ENCODE peak calls at places on chromosomes 11 and 22, in six cellular contexts. J, C, I, R, O and X are unnamed samples.

GRCh38 chr11:133900176-133901105 is 55.1 kb upstream of the SPATA19 start:
- DNase-seq in J (no peak), C (peak), I (no peak), R (no peak), O (no peak), X (no peak)

GRCh38 chr11:22878604-22879003 is 18.3 kb upstream of the CCDC179 start:
- DNase-seq in J (no peak), C (no peak), I (no peak), R (no peak), O (no peak), X (no peak)

GRCh38 chr11:34706709-34707461 is 86.0 kb downstream of the EHF start:
- DNase-seq in J (no peak), C (no peak), I (no peak), R (no peak), O (no peak), X (no peak)

GRCh38 chr22:36330655-36331305 is 57.0 kb downstream of the MYH9 start:
- DNase-seq in J (peak), C (no peak), I (peak), R (peak), O (no peak), X (no peak)

GRCh38 chr22:42725606-42726355 is 5.1 kb upstream of the A4GALT start:
- DNase-seq in J (no peak), C (no peak), I (no peak), R (no peak), O (no peak), X (no peak)

GRCh38 chr11:133896028-133896427 is 50.7 kb upstream of the SPATA19 start:
- DNase-seq in J (no peak), C (no peak), I (no peak), R (no peak), O (no peak), X (no peak)

GRCh38 chr11:72146625-72147024 is 11.1 kb downstream of the FOLR3 start:
- DNase-seq in J (no peak), C (no peak), I (no peak), R (no peak), O (no peak), X (no peak)

GRCh38 chr11:110026823-110027626 is 66.2 kb upstream of the ZC3H12C start:
- DNase-seq in J (no peak), C (no peak), I (peak), R (no peak), O (no peak), X (no peak)

GRCh38 chr11:8707541-8708270 is 25.1 kb downstream of the RPL27A start:
- DNase-seq in J (no peak), C (no peak), I (no peak), R (peak), O (no peak), X (no peak)

GRCh38 chr11:31798057-31799035 is 12.8 kb downstream of the PAX6 start:
- DNase-seq in J (peak), C (no peak), I (no peak), R (no peak), O (no peak), X (no peak)

GRCh38 chr11:29448246-29448877 is 568.5 kb downstream of the KCNA4 start:
- DNase-seq in J (no peak), C (no peak), I (peak), R (no peak), O (peak), X (no peak)

GRCh38 chr11:124987096-124987495 is 33.1 kb downstream of the CCDC15 start:
- DNase-seq in J (no peak), C (no peak), I (no peak), R (no peak), O (no peak), X (no peak)

GRCh38 chr11:11313426-11313825 is 39.6 kb downstream of the CSNK2A3 start:
- DNase-seq in J (no peak), C (no peak), I (peak), R (no peak), O (peak), X (peak)

GRCh38 chr11:130212431-130212961 is 52.9 kb downstream of the ST14 start:
- DNase-seq in J (peak), C (peak), I (no peak), R (peak), O (no peak), X (peak)

GRCh38 chr11:88656960-88657738 is 319.6 kb upstream of the CTSC start:
- DNase-seq in J (no peak), C (no peak), I (no peak), R (no peak), O (no peak), X (no peak)

GRCh38 chr11:8831861-8832260 is 79.1 kb upstream of the AKIP1 start:
- DNase-seq in J (peak), C (no peak), I (no peak), R (no peak), O (no peak), X (no peak)

GRCh38 chr11:62050716-62051115 is 73.1 kb upstream of the INCENP start:
- DNase-seq in J (no peak), C (no peak), I (no peak), R (no peak), O (no peak), X (no peak)

GRCh38 chr22:38531251-38531956 is 25.3 kb upstream of the DDX17 start:
- DNase-seq in J (no peak), C (no peak), I (no peak), R (no peak), O (no peak), X (no peak)

GRCh38 chr22:37448521-37449150 is 21.4 kb upstream of the ELFN2 start:
- DNase-seq in J (no peak), C (no peak), I (no peak), R (no peak), O (no peak), X (peak)

GRCh38 chr22:19385221-19385906 is 46.2 kb downstream of the HIRA start:
- DNase-seq in J (no peak), C (no peak), I (no peak), R (no peak), O (no peak), X (no peak)

GRCh38 chr11:75689861-75690641 is 21.2 kb upstream of the MAP6 start:
- DNase-seq in J (no peak), C (no peak), I (no peak), R (no peak), O (no peak), X (no peak)

GRCh38 chr22:26038365-26038764 is 130.9 kb upstream of the SEZ6L start:
- DNase-seq in J (no peak), C (no peak), I (no peak), R (no peak), O (no peak), X (no peak)

GRCh38 chr22:18997306-18997924 is 61.3 kb upstream of the PRODH start:
- DNase-seq in J (no peak), C (no peak), I (no peak), R (no peak), O (no peak), X (no peak)

GRCh38 chr11:118017631-118018315 is 31.6 kb downstream of the IL10RA start:
- DNase-seq in J (no peak), C (no peak), I (no peak), R (no peak), O (no peak), X (no peak)

GRCh38 chr22:45397806-45398205 is 15.6 kb downstream of the SMC1B start:
- DNase-seq in J (no peak), C (no peak), I (no peak), R (no peak), O (peak), X (no peak)

GRCh38 chr11:125287467-125288232 is 123.1 kb downstream of the PKNOX2 start:
- DNase-seq in J (no peak), C (no peak), I (peak), R (no peak), O (no peak), X (no peak)

GRCh38 chr11:44777537-44778199 is 50.9 kb downstream of the TSPAN18 start:
- DNase-seq in J (peak), C (peak), I (no peak), R (no peak), O (no peak), X (no peak)

GRCh38 chr11:5247479-5248192 is 2.0 kb downstream of the HBG1 start:
- DNase-seq in J (no peak), C (no peak), I (peak), R (no peak), O (no peak), X (no peak)

GRCh38 chr22:24599514-24599913 is 3.5 kb upstream of the GGT1 start:
- DNase-seq in J (peak), C (no peak), I (no peak), R (no peak), O (no peak), X (no peak)

GRCh38 chr11:13364388-13364787 is 86.8 kb downstream of the BMAL1 start:
- DNase-seq in J (no peak), C (no peak), I (no peak), R (no peak), O (no peak), X (no peak)

GRCh38 chr11:65719887-65720236 is 736 bp downstream of the RNASEH2C start:
- DNase-seq in J (no peak), C (no peak), I (peak), R (peak), O (no peak), X (no peak)
- TF ChIP-seq CTCF in J (no peak), C (no peak), I (no peak), R (no peak), O (no peak), X (no peak)

GRCh38 chr11:59173964-59174663 is 2.2 kb downstream of the DTX4 start:
- DNase-seq in J (no peak), C (peak), I (peak), R (no peak), O (no peak), X (peak)
- TF ChIP-seq POLR2A in J (no peak), C (no peak), I (no peak), R (no peak), O (no peak), X (peak)

GRCh38 chr22:46619240-46619829 is 851 bp upstream of the GRAMD4 start:
- DNase-seq in J (no peak), C (no peak), I (no peak), R (no peak), O (no peak), X (peak)
- H3K27ac ChIP-seq in J (no peak), C (peak), I (no peak), R (peak), O (no peak), X (peak)

DNA sequence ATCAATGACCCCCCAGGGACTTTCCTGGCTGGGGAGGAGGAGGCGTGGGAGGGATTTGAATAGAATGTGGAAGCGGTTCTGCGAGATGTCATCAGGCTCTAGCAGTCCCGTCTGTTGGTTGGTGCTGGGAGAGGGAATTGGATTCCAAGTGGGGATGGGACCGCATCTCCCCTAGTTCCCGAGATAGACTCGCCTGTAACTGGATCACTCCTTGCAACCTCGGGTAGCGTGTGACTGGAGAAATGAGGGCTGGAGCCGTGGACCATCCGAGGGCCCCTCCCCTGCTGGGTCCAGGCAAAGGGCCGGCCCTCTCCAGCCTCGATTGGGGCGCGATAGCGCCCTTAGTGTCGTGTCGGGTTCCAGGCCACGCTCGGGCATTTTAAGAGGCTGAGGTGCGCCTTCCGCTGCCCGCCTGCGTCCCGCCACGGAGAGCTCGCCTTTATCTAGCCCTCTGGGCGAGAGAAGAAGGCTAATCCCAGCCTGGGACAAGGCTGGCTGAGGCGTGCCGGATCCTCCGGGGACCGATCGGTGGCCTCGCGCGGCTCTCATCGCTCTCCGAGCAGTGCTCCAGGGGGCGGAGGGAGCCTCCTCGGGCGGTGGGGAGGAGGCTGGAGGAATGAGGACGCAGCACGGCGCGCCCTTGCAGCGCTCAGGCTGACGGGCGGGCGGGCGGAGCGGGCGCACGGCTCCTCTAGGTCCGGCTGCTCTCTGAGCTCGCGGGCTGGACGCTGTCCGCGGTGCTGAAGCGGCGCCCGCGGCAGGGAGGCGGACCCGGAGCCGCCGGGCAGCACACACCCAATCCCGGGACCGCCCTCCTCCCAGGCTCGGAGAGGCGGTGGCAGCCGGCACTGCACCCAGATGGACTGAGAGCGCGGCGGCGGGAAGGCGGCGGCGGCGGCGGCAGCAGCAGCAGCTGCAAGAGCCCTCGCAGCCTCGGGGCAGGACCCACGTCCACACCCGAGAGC is 107.8 kb downstream of the OSBP2 start:
- DNase-seq in J (peak), C (peak), I (peak), R (peak), O (peak), X (peak)
- TF ChIP-seq CTCF in J (peak), C (no peak), I (peak), R (no peak), O (no peak), X (peak)